ENCODE peak calls at places on chromosomes 4 and X, in five cellular contexts. T is BE2C, U is neural progenitor cell, S is psoas muscle, A is brain microvascular endothelial cell. M is an unnamed sample.

GRCh38 chr4:183517781-183518180 is 12.9 kb downstream of the ING2 start:
- DNase-seq in T (no peak), U (no peak), S (no peak), A (no peak), M (no peak)

GRCh38 chr4:69858683-69859082 is 1.3 kb downstream of the SULT1E1 start:
- DNase-seq in T (no peak), U (no peak), S (no peak), A (no peak), M (peak; percentile 90)

GRCh38 chr4:38184404-38184803 is 224.2 kb downstream of the PTTG2 start:
- DNase-seq in T (no peak), U (no peak), S (no peak), A (no peak), M (no peak)

GRCh38 chr4:101191302-101192098 is 155.8 kb downstream of the PPP3CA start:
- DNase-seq in T (peak; percentile 87), U (peak; percentile 56), S (peak; percentile 67), A (peak; percentile 77), M (no peak)

GRCh38 chr4:36292551-36293188 is 11.3 kb downstream of the DTHD1 start:
- DNase-seq in T (no peak), U (no peak), S (no peak), A (no peak), M (peak; percentile 91)

GRCh38 chr4:16417198-16417597 is 190.9 kb upstream of the TAPT1 start:
- DNase-seq in T (no peak), U (no peak), S (no peak), A (no peak), M (no peak)

GRCh38 chrX:112834016-112834855 is 6.4 kb downstream of the AMOT start:
- DNase-seq in T (no peak), U (peak; percentile 23), S (no peak), A (peak; percentile 1), M (no peak)

GRCh38 chr4:67875011-67875410 is 8.8 kb downstream of the TMPRSS11D start:
- DNase-seq in T (no peak), U (no peak), S (no peak), A (no peak), M (peak; percentile 57)

GRCh38 chrX:109155161-109155560 is 326.7 kb downstream of the GUCY2F start:
- DNase-seq in T (no peak), U (no peak), S (no peak), A (no peak), M (peak; percentile 28)

GRCh38 chr4:132297346-132297745 is 851.7 kb upstream of the PCDH10 start:
- DNase-seq in T (no peak), U (no peak), S (no peak), A (no peak), M (peak; percentile 9)
- TF ChIP-seq CTCF in T (no peak), U (no peak), S (no peak), A (no peak), M (no peak)

GRCh38 chr4:56681849-56682175 is 716 bp upstream of the HOPX start:
- DNase-seq in T (no peak), U (no peak), S (no peak), A (no peak), M (no peak)
- H3K4me3 ChIP-seq in T (no peak overlapping the region), U (no peak overlapping the region), S (no peak overlapping the region), A (no peak overlapping the region), M (peak overlapping the region; percentile 64)

GRCh38 chrX:27619459-27619858 is 29.3 kb downstream of the DCAF8L2 start:
- DNase-seq in T (no peak), U (no peak), S (no peak), A (no peak), M (no peak)

GRCh38 chrX:27622883-27623282 is 32.7 kb downstream of the DCAF8L2 start:
- DNase-seq in T (no peak), U (no peak), S (no peak), A (no peak), M (no peak)

DNA sequence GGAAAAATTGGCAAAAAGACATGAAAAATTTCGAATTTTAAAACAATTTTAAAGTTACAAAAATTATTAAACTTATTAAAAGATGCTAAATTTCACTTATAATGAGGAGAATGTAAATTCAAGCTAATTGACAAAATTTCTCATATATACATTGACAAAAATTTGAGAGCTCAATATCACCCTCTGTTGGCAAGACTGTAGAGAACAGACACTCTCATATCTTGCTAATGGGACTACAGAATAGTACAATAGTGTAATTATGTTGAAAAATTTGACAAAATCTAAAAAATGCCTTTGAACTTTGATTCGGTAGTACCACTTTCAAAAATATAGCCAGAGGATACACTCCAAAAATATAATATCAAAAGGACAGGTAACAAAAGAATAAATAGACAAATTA is 29.8 kb downstream of the DCAF8L2 start:
- DNase-seq in T (no peak), U (peak; percentile 21), S (no peak), A (no peak), M (peak; percentile 34)
- TF ChIP-seq CTCF in T (no peak), U (peak; percentile 54), S (no peak), A (peak; percentile 41), M (peak; percentile 48)

GRCh38 chrX:55908685-55909212 is 191.2 kb downstream of the RRAGB start:
- DNase-seq in T (no peak), U (peak; percentile 43), S (no peak), A (no peak), M (peak; percentile 25)
- H3K4me3 ChIP-seq in T (peak overlapping the region; percentile 60), U (peak overlapping the region; percentile 57), S (peak overlapping the region; percentile 60), A (peak overlapping the region; percentile 39), M (peak overlapping the region; percentile 56)

GRCh38 chr4:95204873-95205272 is 343.9 kb downstream of the UNC5C start:
- DNase-seq in T (no peak), U (peak; percentile 65), S (no peak), A (no peak), M (no peak)
- TF ChIP-seq CTCF in T (peak; percentile 64), U (peak; percentile 59), S (no peak), A (peak; percentile 75), M (peak; percentile 39)

DNA sequence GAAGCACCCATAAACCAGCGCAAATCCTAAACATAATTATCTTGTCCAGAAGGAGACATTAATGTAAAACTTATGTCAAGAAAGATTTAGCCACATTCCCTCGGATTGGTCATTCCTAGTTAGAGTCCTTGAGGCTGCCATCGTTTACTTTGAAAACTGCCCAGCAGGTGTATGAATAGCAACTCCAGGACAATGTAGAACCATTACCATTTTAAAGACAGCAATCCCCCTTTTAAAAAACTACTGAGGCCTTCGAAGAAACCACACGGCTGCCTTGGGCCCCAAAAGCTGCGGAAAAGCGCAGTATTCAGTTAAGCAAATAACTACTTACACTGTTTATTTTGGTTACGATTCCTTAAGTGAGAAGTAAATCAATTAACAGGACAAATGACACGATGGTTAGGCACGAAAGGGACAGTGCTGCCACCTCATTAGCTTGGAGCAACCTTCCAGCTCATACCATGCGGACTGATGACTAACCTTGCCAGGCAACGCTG is 814 bp upstream of the SGMS2 start:
- DNase-seq in T (no peak), U (no peak), S (no peak), A (no peak), M (no peak)
- H3K4me3 ChIP-seq in T (no peak overlapping the region), U (peak overlapping the region; percentile 76), S (peak overlapping the region; percentile 90), A (peak overlapping the region; percentile 79), M (peak overlapping the region; percentile 61)

GRCh38 chr4:139607302-139608060 is 51.5 kb upstream of the SETD7 start:
- DNase-seq in T (no peak), U (no peak), S (no peak), A (no peak), M (peak; percentile 31)

GRCh38 chr4:139603576-139604387 is 47.8 kb upstream of the SETD7 start:
- DNase-seq in T (peak; percentile 62), U (peak; percentile 83), S (no peak), A (peak; percentile 65), M (peak; percentile 71)

GRCh38 chr4:139605516-139605915 is 49.5 kb upstream of the SETD7 start:
- DNase-seq in T (no peak), U (no peak), S (no peak), A (no peak), M (no peak)

GRCh38 chr4:139609647-139610046 is 53.6 kb upstream of the SETD7 start:
- DNase-seq in T (no peak), U (no peak), S (no peak), A (peak; percentile 61), M (peak; percentile 53)

DNA sequence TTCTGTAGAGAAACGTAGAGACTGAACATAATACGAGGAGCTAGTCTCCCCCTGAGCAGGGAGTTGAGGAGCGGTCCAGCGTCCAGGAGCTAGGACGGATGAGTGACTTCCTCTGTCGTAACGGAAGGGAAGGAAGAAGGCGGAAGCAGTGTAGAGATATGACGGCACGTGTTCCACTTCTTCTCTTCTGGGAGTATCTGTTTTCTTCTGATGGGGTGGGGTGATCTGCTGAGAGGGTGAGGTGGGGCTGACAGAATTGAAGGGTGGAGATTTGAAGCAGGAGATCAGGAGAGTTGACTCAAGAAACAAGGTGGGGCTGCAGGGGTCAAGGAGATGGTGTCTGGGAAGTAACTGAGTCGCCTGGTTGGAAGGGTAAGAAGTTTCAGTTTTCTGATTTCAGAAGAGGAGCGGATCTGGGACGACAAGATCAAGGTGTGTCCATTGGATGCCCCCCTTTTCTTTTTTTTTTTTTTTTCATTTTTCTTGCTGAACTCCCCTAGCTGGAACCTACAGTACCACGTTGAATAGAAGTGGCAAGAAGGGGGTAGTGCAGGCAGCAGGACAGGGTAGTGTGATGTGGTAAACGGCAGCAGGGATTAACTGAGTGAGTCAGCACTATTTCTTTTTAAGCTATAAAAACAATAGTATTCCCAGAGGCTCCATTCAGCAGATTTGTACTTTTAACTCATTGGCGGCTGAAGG is 50.7 kb upstream of the SETD7 start:
- DNase-seq in T (no peak), U (no peak), S (no peak), A (peak; percentile 54), M (peak; percentile 73)
- TF ChIP-seq CTCF in T (no peak), U (no peak), S (peak; percentile 11), A (peak; percentile 39), M (peak; percentile 45)

DNA sequence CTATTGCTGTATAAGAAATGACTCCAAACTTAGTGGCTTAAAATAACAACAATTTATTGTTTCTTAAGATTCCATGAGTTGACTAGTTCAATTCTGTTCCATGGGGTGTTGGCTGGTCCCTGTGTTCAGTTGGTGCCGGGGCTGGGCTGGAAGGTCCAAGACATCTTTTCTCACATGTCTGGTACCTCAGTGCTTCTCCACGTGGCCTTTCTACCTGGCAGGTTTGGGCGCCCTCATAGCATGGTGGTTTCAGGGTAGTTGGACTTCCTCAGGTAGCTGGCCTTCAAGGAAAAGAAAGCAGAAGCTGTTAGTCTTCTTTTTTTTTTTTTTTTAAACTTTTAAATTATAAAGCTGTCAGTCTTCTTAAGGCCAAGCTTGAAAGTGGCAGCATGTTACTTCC is 104.6 kb upstream of the LIMCH1 start:
- DNase-seq in T (no peak), U (no peak), S (no peak), A (no peak), M (no peak)
- H3K4me3 ChIP-seq in T (no peak overlapping the region), U (no peak overlapping the region), S (no peak overlapping the region), A (no peak overlapping the region), M (no peak overlapping the region)

M was measured in epithelial cell of esophagus.